ENCODE peak calls at places on chromosomes 13 and 19, in nine cellular contexts. E, U, Q, D, P, X, K, N and A are unnamed samples.

GRCh38 chr13:31172535-31172934 is 10.8 kb upstream of the HSPH1 start:
- DNase-seq in P (peak), K (no peak), X (peak), E (peak), D (no peak), Q (no peak), N (no peak), U (peak), A (no peak)

GRCh38 chr13:28022848-28023518 is 34.5 kb upstream of the URAD start:
- DNase-seq in N (no peak), X (peak), U (no peak), P (no peak), Q (no peak), D (no peak), E (peak), K (no peak), A (no peak)

GRCh38 chr19:18777725-18778389 is 13.2 kb downstream of the COMP start:
- DNase-seq in Q (no peak), P (no peak), N (no peak), U (no peak), X (no peak), D (no peak), K (no peak), E (no peak), A (no peak)

GRCh38 chr19:38917921-38918491 is 6.0 kb upstream of the CCER2 start:
- DNase-seq in K (no peak), D (peak), X (no peak), E (peak), N (peak), P (no peak), Q (no peak), U (no peak), A (no peak)

GRCh38 chr19:38852231-38853044 is 2.7 kb upstream of the HNRNPL start:
- DNase-seq in Q (peak), X (peak), P (peak), U (no peak), N (peak), E (peak), K (no peak), D (peak), A (peak)

GRCh38 chr13:80577951-80578670 is 237.2 kb upstream of the SPRY2 start:
- DNase-seq in U (no peak), Q (no peak), D (no peak), N (no peak), P (no peak), E (no peak), X (no peak), K (no peak), A (no peak)

GRCh38 chr13:111513766-111514611 is 193.5 kb downstream of the TEX29 start:
- DNase-seq in D (no peak), X (no peak), Q (no peak), U (no peak), E (no peak), P (no peak), K (no peak), N (no peak), A (no peak)

GRCh38 chr19:39671739-39672363 is 16.1 kb downstream of the LGALS16 start:
- DNase-seq in P (peak), N (peak), K (peak), Q (peak), D (no peak), U (no peak), X (peak), E (peak), A (no peak)

GRCh38 chr19:46413262-46414031 is at the start of gene CCDC8:
- DNase-seq in E (peak), X (peak), Q (no peak), P (peak), D (no peak), N (no peak), K (no peak), U (peak), A (no peak)

GRCh38 chr13:19184176-19184575 is 2.6 kb upstream of the TUBA3C start:
- DNase-seq in P (no peak), N (no peak), D (no peak), E (no peak), X (no peak), U (no peak), Q (peak), K (no peak), A (no peak)

GRCh38 chr19:47418595-47419036 is 711 bp downstream of the MEIS3 start:
- DNase-seq in X (no peak), K (no peak), N (peak), P (no peak), U (no peak), D (no peak), E (no peak), Q (no peak), A (no peak)

GRCh38 chr19:35458821-35459391 is 10.8 kb downstream of the FFAR2 start:
- DNase-seq in U (no peak), P (no peak), E (no peak), X (no peak), D (no peak), Q (peak), K (no peak), N (no peak), A (no peak)

GRCh38 chr13:34104853-34105252 is 286.9 kb downstream of the RFC3 start:
- DNase-seq in D (no peak), X (no peak), Q (no peak), K (no peak), N (no peak), U (no peak), P (no peak), E (no peak), A (no peak)

GRCh38 chr13:41746259-41746658 is 214.7 kb downstream of the VWA8 start:
- DNase-seq in Q (no peak), X (peak), K (no peak), P (peak), N (no peak), E (peak), U (peak), D (no peak), A (no peak)

GRCh38 chr13:41454170-41454569 is 3.2 kb upstream of the RGCC start:
- DNase-seq in N (no peak), U (no peak), P (no peak), D (no peak), X (no peak), K (no peak), E (no peak), Q (no peak), A (no peak)

GRCh38 chr13:35723820-35724219 is 247.3 kb upstream of the MAB21L1 start:
- DNase-seq in P (peak), X (peak), K (no peak), D (no peak), E (peak), N (peak), Q (no peak), U (no peak), A (no peak)

GRCh38 chr19:42140125-42140754 is 8.0 kb upstream of the POU2F2 start:
- DNase-seq in D (no peak), P (peak), Q (peak), U (no peak), N (no peak), K (no peak), X (peak), E (peak), A (no peak)

GRCh38 chr13:95924389-95924994 is 128.7 kb downstream of the UGGT2 start:
- DNase-seq in K (no peak), P (peak), Q (no peak), X (peak), N (no peak), E (peak), U (peak), D (no peak), A (no peak)

GRCh38 chr19:14090509-14091085 is at the start of gene SAMD1:
- DNase-seq in Q (peak), E (peak), N (peak), P (peak), U (peak), K (peak), D (peak), X (peak), A (peak)

GRCh38 chr13:110713642-110713952 is at the start of gene ING1:
- DNase-seq in K (no peak), U (no peak), E (no peak), P (no peak), X (no peak), N (no peak), D (no peak), Q (no peak), A (no peak)

GRCh38 chr19:19530889-19531288 is 2.2 kb downstream of the YJEFN3 start:
- DNase-seq in D (no peak), E (no peak), N (no peak), Q (no peak), U (no peak), X (no peak), K (no peak), P (no peak), A (no peak)

GRCh38 chr19:16541526-16542044 is 652 bp downstream of the CHERP start:
- DNase-seq in P (peak), E (peak), Q (no peak), X (peak), U (no peak), N (peak), D (no peak), K (no peak), A (no peak)

GRCh38 chr13:99310382-99311031 is 3.3 kb upstream of the GPR183 start:
- DNase-seq in D (no peak), N (peak), X (peak), Q (no peak), E (peak), K (no peak), U (peak), P (peak), A (no peak)

GRCh38 chr19:47444388-47444821 is 25.1 kb upstream of the MEIS3 start:
- DNase-seq in K (no peak), X (no peak), Q (no peak), N (no peak), P (no peak), D (no peak), E (no peak), U (no peak), A (no peak)

GRCh38 chr19:48795855-48796142 is 15.0 kb downstream of the BCAT2 start:
- DNase-seq in N (no peak), P (no peak), K (no peak), Q (no peak), E (no peak), D (no peak), X (no peak), U (no peak), A (no peak)

GRCh38 chr19:51448011-51448744 is 10.1 kb downstream of the SIGLEC8 start:
- DNase-seq in U (no peak), N (no peak), K (no peak), P (no peak), E (no peak), D (no peak), X (no peak), Q (no peak), A (no peak)

GRCh38 chr19:5114713-5115112 is 145.8 kb downstream of the KDM4B start:
- DNase-seq in E (no peak), Q (peak), N (no peak), K (no peak), X (no peak), P (no peak), U (no peak), D (no peak), A (no peak)
- H3K27ac ChIP-seq in E (peak), Q (no peak), N (no peak), K (no peak), X (no peak), P (no peak), U (no peak), D (no peak), A (no peak)

GRCh38 chr13:102011539-102011938 is 390.3 kb downstream of the FGF14 start:
- DNase-seq in D (no peak), X (no peak), U (no peak), P (no peak), Q (no peak), K (no peak), E (no peak), N (no peak), A (no peak)
- H3K4me3 ChIP-seq in D (no peak), X (no peak), U (no peak), P (no peak), Q (no peak), K (no peak), E (no peak), N (no peak), A (no peak)

GRCh38 chr19:8578642-8579265 is 1.5 kb upstream of the MYO1F start:
- DNase-seq in N (peak), K (peak), Q (peak), X (peak), D (peak), P (peak), E (peak), U (no peak), A (peak)
- TF ChIP-seq CTCF in N (peak), K (no peak), Q (peak), X (peak), D (peak), P (peak), E (peak), U (peak), A (peak)

GRCh38 chr13:20609145-20609544 is 42.2 kb downstream of the IFT88 start:
- DNase-seq in E (peak), X (peak), U (peak), K (no peak), P (peak), N (no peak), D (no peak), Q (no peak), A (no peak)
- H3K27ac ChIP-seq in E (no peak), X (no peak), U (peak), K (no peak), P (peak), N (no peak), D (no peak), Q (no peak), A (peak)